ENCODE peak calls at places on chromosomes 16 and 17, in five cellular contexts. N, F, A, T and Y are unnamed samples.
A peak's percentile ranks its signal among the peaks of the same experiment; 100 is the strongest.

GRCh38 chr16:21656795-21657768 is 4.7 kb upstream of the IGSF6 start:
- DNase-seq in N (peak; percentile 72), F (peak; percentile 65), A (no peak), T (peak; percentile 76), Y (peak; percentile 26)

GRCh38 chr16:46830417-46830901 is 521 bp downstream of the C16orf87 start:
- DNase-seq in N (no peak), F (no peak), A (no peak), T (peak; percentile 67), Y (no peak)

GRCh38 chr17:58088624-58089023 is 5.4 kb downstream of the DYNLL2 start:
- DNase-seq in N (no peak), F (peak; percentile 10), A (no peak), T (no peak), Y (no peak)

GRCh38 chr17:72536788-72537187 is 416.0 kb downstream of the SOX9 start:
- DNase-seq in N (no peak), F (no peak), A (no peak), T (no peak), Y (no peak)

GRCh38 chr17:60724647-60725046 is 47.0 kb downstream of the BCAS3 start:
- DNase-seq in N (no peak), F (no peak), A (no peak), T (no peak), Y (no peak)

GRCh38 chr17:45973099-45973838 is 25.8 kb upstream of the STH start:
- DNase-seq in N (no peak), F (no peak), A (no peak), T (no peak), Y (no peak)

GRCh38 chr17:81601525-81602120 is 35.3 kb downstream of the NPLOC4 start:
- DNase-seq in N (peak; percentile 87), F (peak; percentile 67), A (no peak), T (peak; percentile 79), Y (peak; percentile 73)

GRCh38 chr16:66441586-66442375 is 14.7 kb downstream of the BEAN1 start:
- DNase-seq in N (no peak), F (no peak), A (no peak), T (peak; percentile 83), Y (no peak)

GRCh38 chr16:30926333-30926811 is 3.0 kb downstream of the FBXL19 start:
- DNase-seq in N (no peak), F (no peak), A (no peak), T (no peak), Y (no peak)

GRCh38 chr17:1612400-1612799 is 16.2 kb downstream of the SLC43A2 start:
- DNase-seq in N (no peak), F (no peak), A (no peak), T (no peak), Y (no peak)

GRCh38 chr17:32161506-32162365 is 19.4 kb downstream of the RHOT1 start:
- DNase-seq in N (no peak), F (no peak), A (no peak), T (peak; percentile 78), Y (peak; percentile 44)

GRCh38 chr17:43778337-43779144 is at the start of gene DUSP3:
- DNase-seq in N (peak; percentile 97), F (peak; percentile 94), A (peak; percentile 96), T (peak; percentile 98), Y (peak; percentile 90)

GRCh38 chr16:1338119-1338730 is 4.8 kb downstream of the BAIAP3 start:
- DNase-seq in N (peak; percentile 78), F (peak; percentile 50), A (no peak), T (no peak), Y (no peak)

GRCh38 chr17:47719411-47720152 is 13.5 kb upstream of the TBX21 start:
- DNase-seq in N (no peak), F (no peak), A (no peak), T (peak; percentile 83), Y (peak; percentile 45)

GRCh38 chr17:39231587-39232551 is 6.1 kb upstream of the STAC2 start:
- DNase-seq in N (peak; percentile 86), F (peak; percentile 80), A (peak; percentile 59), T (peak; percentile 77), Y (peak; percentile 73)

GRCh38 chr16:24013733-24014645 is 178.2 kb downstream of the PRKCB start:
- DNase-seq in N (no peak), F (no peak), A (no peak), T (no peak), Y (peak; percentile 11)

GRCh38 chr17:81608082-81608481 is 28.8 kb downstream of the NPLOC4 start:
- DNase-seq in N (no peak), F (no peak), A (no peak), T (peak; percentile 40), Y (no peak)

GRCh38 chr17:43695968-43696865 is 34.5 kb upstream of the MEOX1 start:
- DNase-seq in N (no peak), F (no peak), A (no peak), T (peak; percentile 77), Y (peak; percentile 24)

GRCh38 chr16:81462683-81463082 is 18.1 kb downstream of the CMIP start:
- DNase-seq in N (no peak), F (no peak), A (no peak), T (no peak), Y (no peak)

GRCh38 chr17:39979865-39980401 is 674 bp upstream of the PSMD3 start:
- DNase-seq in N (peak; percentile 67), F (peak; percentile 82), A (no peak), T (peak; percentile 52), Y (peak; percentile 73)

GRCh38 chr17:77694391-77695363 is 263.8 kb upstream of the TNRC6C start:
- DNase-seq in N (no peak), F (no peak), A (no peak), T (no peak), Y (no peak)

GRCh38 chr16:23081675-23082119 is 67.6 kb downstream of the USP31 start:
- DNase-seq in N (peak; percentile 42), F (no peak), A (no peak), T (peak; percentile 91), Y (no peak)

GRCh38 chr16:11994187-11995119 is 17.9 kb downstream of the SNX29 start:
- DNase-seq in N (no peak), F (no peak), A (no peak), T (peak; percentile 62), Y (peak; percentile 68)

GRCh38 chr16:951660-952301 is 19.0 kb downstream of the LMF1 start:
- DNase-seq in N (no peak), F (peak; percentile 63), A (no peak), T (peak; percentile 7), Y (no peak)

GRCh38 chr17:19331134-19331533 is 31.4 kb downstream of the B9D1 start:
- DNase-seq in N (no peak), F (no peak), A (peak; percentile 23), T (peak; percentile 95), Y (no peak)

GRCh38 chr17:48610282-48611211 is at the start of gene HOXB7:
- DNase-seq in N (peak; percentile 79), F (peak; percentile 76), A (peak; percentile 61), T (peak; percentile 88), Y (peak; percentile 82)

GRCh38 chr17:63714550-63715277 is 14.8 kb upstream of the LIMD2 start:
- DNase-seq in N (no peak), F (no peak), A (no peak), T (peak; percentile 52), Y (no peak)

GRCh38 chr17:65015855-65016254 is 40.7 kb downstream of the GNA13 start:
- DNase-seq in N (no peak), F (no peak), A (no peak), T (no peak), Y (no peak)

GRCh38 chr16:27717726-27718125 is 167.8 kb downstream of the KATNIP start:
- DNase-seq in N (no peak), F (no peak), A (no peak), T (no peak), Y (peak; percentile 95)

GRCh38 chr17:60165976-60166375 is 16.2 kb downstream of the CA4 start:
- DNase-seq in N (no peak), F (peak; percentile 12), A (no peak), T (no peak), Y (peak; percentile 39)

GRCh38 chr17:79034931-79035485 is 11.0 kb downstream of the C1QTNF1 start:
- DNase-seq in N (no peak), F (no peak), A (peak; percentile 26), T (no peak), Y (no peak)

GRCh38 chr17:79035686-79036085 is 11.7 kb downstream of the C1QTNF1 start:
- DNase-seq in N (no peak), F (no peak), A (peak; percentile 17), T (no peak), Y (no peak)

GRCh38 chr17:79033741-79034501 is 10.0 kb downstream of the C1QTNF1 start:
- DNase-seq in N (peak; percentile 52), F (no peak), A (peak; percentile 80), T (no peak), Y (peak; percentile 100)

GRCh38 chr17:79036609-79037008 is 12.6 kb downstream of the C1QTNF1 start:
- DNase-seq in N (no peak), F (no peak), A (no peak), T (peak; percentile 93), Y (no peak)

DNA sequence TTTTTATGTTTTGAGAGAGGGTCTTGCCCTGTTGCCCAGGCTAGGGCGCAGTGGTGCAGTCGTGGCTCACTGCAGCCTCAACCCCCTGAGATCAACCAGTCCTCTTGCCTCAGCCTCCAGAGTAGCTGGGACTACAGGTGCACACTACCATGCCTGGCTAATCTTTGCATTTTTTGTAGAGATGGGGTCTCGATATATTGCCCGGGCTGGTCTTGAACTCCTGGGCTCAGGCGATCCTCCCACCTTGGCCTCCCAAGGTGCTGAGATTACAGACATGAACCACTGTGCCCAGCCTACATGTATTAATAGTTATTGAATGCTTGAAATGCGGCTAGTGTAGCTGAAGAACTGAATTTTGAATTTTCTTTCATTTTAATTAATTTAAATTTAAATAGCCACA is 12.2 kb downstream of the C1QTNF1 start:
- DNase-seq in N (no peak), F (no peak), A (peak; percentile 5), T (no peak), Y (no peak)
- H3K4me1 ChIP-seq in N (peaks cover 16% of the 10 kb centered on the region), F (no peaks in the 10 kb centered on the region), A (peaks cover 8% of the 10 kb centered on the region), T (peaks cover 35% of the 10 kb centered on the region), Y (peaks cover 47% of the 10 kb centered on the region)

GRCh38 chr17:55758171-55758570 is 7.3 kb downstream of the PCTP start:
- DNase-seq in N (no peak), F (no peak), A (no peak), T (no peak), Y (no peak)
- H3K27ac ChIP-seq in N (no peak overlapping the region), F (no peak overlapping the region), A (no peak overlapping the region), T (no peak overlapping the region), Y (no peak overlapping the region)

GRCh38 chr17:78715876-78716275 is 66.2 kb downstream of the CYTH1 start:
- DNase-seq in N (no peak), F (no peak), A (no peak), T (no peak), Y (no peak)
- H3K4me1 ChIP-seq in N (peaks cover 56% of the 10 kb centered on the region), F (peaks cover 7% of the 10 kb centered on the region), A (peaks cover 18% of the 10 kb centered on the region), T (peaks cover 30% of the 10 kb centered on the region), Y (peaks cover 42% of the 10 kb centered on the region)

GRCh38 chr16:8892101-8892575 is 10.0 kb downstream of the LITAFD start:
- DNase-seq in N (no peak), F (no peak), A (no peak), T (no peak), Y (no peak)
- H3K27ac ChIP-seq in N (no peak overlapping the region), F (no peak overlapping the region), A (no peak overlapping the region), T (no peak overlapping the region), Y (no peak overlapping the region)